ENCODE peak calls at places on chromosomes 5 and 9, in eight cellular contexts. B is heart left ventricle, P is tibial nerve, A is transverse colon, O is thyroid gland, S is stomach, E is breast epithelium, L is upper lobe of left lung. R is an unnamed sample.

GRCh38 chr9:111658943-111659342 is 2.5 kb upstream of the GNG10 start:
- DNase-seq in E (no peak), P (no peak), B (no peak), O (no peak), L (no peak), A (peak), S (no peak), R (no peak)

GRCh38 chr5:95471922-95472321 is 80.8 kb downstream of the FAM81B start:
- DNase-seq in B (no peak), O (no peak), A (no peak), P (no peak), S (no peak), L (no peak), E (no peak), R (no peak)

GRCh38 chr5:66872688-66873333 is 276.6 kb downstream of the MAST4 start:
- DNase-seq in L (no peak), S (no peak), E (no peak), P (no peak), A (no peak), B (no peak), O (no peak), R (no peak)

GRCh38 chr9:33374190-33374589 is 28.2 kb downstream of the AQP7 start:
- DNase-seq in B (no peak), S (no peak), O (no peak), L (no peak), E (no peak), A (no peak), P (no peak), R (no peak)

GRCh38 chr9:31185831-31186230 is 1198.6 kb upstream of the ACO1 start:
- DNase-seq in A (no peak), L (no peak), E (no peak), B (no peak), P (no peak), S (no peak), O (no peak), R (no peak)

GRCh38 chr5:35089688-35090314 is 42.1 kb upstream of the AGXT2 start:
- DNase-seq in B (peak), L (no peak), S (peak), A (peak), O (peak), P (peak), E (peak), R (peak)

GRCh38 chr9:2701070-2701469 is 16.2 kb upstream of the KCNV2 start:
- DNase-seq in E (no peak), S (no peak), L (no peak), O (no peak), P (no peak), B (no peak), A (no peak), R (no peak)

GRCh38 chr5:84480873-84481637 is 96.4 kb upstream of the EDIL3 start:
- DNase-seq in B (no peak), P (no peak), A (no peak), L (no peak), E (no peak), O (no peak), S (no peak), R (no peak)

GRCh38 chr5:76331139-76331538 is 71.9 kb upstream of the IQGAP2 start:
- DNase-seq in L (no peak), E (no peak), S (no peak), A (no peak), O (no peak), B (no peak), P (no peak), R (no peak)

GRCh38 chr5:117473075-117473595 is 898.5 kb upstream of the SEMA6A start:
- DNase-seq in E (no peak), O (no peak), P (no peak), L (no peak), S (no peak), B (no peak), A (no peak), R (no peak)

GRCh38 chr5:75234251-75234650 is 2.4 kb downstream of the ANKRD31 start:
- DNase-seq in L (no peak), P (no peak), E (no peak), O (no peak), A (no peak), B (no peak), S (no peak), R (no peak)

GRCh38 chr9:95336281-95336680 is 18.8 kb upstream of the FANCC start:
- DNase-seq in B (no peak), O (peak), E (no peak), A (no peak), P (no peak), S (no peak), L (no peak), R (no peak)

GRCh38 chr9:126620478-126620877 is 6.8 kb downstream of the LMX1B start:
- DNase-seq in O (no peak), P (no peak), L (no peak), A (no peak), S (no peak), E (no peak), B (no peak), R (no peak)

GRCh38 chr5:23466401-23466886 is 41.0 kb upstream of the PRDM9 start:
- DNase-seq in A (no peak), O (no peak), B (no peak), S (no peak), E (no peak), P (no peak), L (no peak), R (no peak)

GRCh38 chr5:141862936-141863543 is 15.2 kb downstream of the PCDH1 start:
- DNase-seq in B (no peak), E (no peak), L (peak), O (no peak), S (no peak), A (no peak), P (no peak), R (no peak)

GRCh38 chr5:10091701-10092100 is 158.0 kb downstream of the ATPSCKMT start:
- DNase-seq in S (no peak), P (no peak), E (no peak), B (no peak), O (no peak), A (no peak), L (no peak), R (no peak)

GRCh38 chr9:7794196-7794595 is 5.4 kb downstream of the DMAC1 start:
- DNase-seq in E (no peak), P (no peak), A (no peak), L (no peak), S (no peak), B (no peak), O (no peak), R (no peak)

GRCh38 chr9:3906437-3907213 is 380.8 kb upstream of the RFX3 start:
- DNase-seq in P (no peak), L (no peak), E (peak), S (no peak), A (no peak), B (no peak), O (no peak), R (peak)

GRCh38 chr5:60945760-60946253 is 802 bp downstream of the NDUFAF2 start:
- DNase-seq in S (peak), E (no peak), P (peak), B (peak), A (no peak), O (no peak), L (peak), R (no peak)

GRCh38 chr5:60943624-60944023 is 1.2 kb downstream of the ERCC8 start:
- DNase-seq in B (no peak), P (no peak), E (no peak), O (no peak), A (no peak), L (no peak), S (no peak), R (no peak)

GRCh38 chr5:60948738-60949137 is 3.7 kb downstream of the NDUFAF2 start:
- DNase-seq in L (no peak), P (no peak), E (no peak), B (no peak), O (no peak), A (no peak), S (no peak), R (no peak)

GRCh38 chr5:60944904-60945759 is at the start of the genes ERCC8 and NDUFAF2:
- DNase-seq in P (peak), E (peak), B (peak), O (peak), L (peak), A (peak), S (peak), R (peak)
- TF ChIP-seq POLR2A in P (peak), E (peak), B (no peak), O (no peak), L (no peak), A (peak), S (no peak), R (peak)

DNA sequence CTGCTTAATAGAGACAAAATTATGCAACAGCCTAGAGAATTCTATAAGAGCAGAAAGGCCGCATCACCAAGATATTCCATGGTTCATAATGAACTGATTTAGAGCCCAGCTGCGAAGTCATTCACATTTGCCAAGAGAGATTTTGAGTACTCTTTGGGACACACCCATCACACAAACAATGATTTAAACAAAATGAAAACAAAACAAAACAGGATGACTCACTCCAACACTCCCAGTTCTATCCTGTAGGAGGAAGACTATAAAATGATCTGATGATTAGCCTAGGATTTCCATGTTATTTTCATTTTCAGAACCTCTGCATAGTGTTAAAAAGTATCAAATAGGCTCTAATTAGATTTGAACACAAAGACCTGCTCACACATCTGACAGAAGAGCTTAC is 145.8 kb upstream of the GNA14 start:
- DNase-seq in B (no peak), O (no peak), A (no peak), S (no peak), E (no peak), L (no peak), P (no peak), R (no peak)
- TF ChIP-seq CTCF in B (no peak), O (no peak), A (no peak), S (no peak), E (peak), L (peak), P (peak), R (peak)

DNA sequence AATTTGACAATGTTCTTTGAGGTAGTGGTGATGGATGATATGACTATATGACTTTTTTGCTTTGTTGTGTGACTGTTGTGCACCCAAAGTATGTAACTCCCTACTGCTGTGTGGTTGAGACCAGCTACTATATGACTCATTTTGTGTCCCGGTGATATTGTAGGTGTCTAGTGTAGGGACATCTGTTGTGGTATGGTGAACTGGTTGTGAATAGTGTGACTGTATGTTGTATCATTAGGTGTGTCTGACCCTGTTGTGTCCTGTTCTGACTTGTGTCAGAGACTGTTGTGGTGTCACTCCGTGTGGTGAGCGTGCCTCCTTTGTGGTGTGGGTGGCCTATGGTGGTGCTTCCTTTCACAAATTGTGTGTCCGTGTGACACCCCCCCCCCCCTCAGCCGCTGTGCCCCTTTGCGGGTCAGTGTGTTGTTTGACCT is 11.2 kb upstream of the CXXC5 start:
- DNase-seq in O (no peak), L (no peak), B (no peak), E (no peak), S (no peak), A (no peak), P (no peak), R (no peak)
- TF ChIP-seq POLR2A in O (no peak), L (no peak), B (no peak), E (no peak), S (no peak), A (no peak), P (no peak), R (no peak)

GRCh38 chr5:126497506-126497905 is 74.3 kb downstream of the GRAMD2B start:
- DNase-seq in E (no peak), P (no peak), A (no peak), O (no peak), S (no peak), L (no peak), B (no peak), R (no peak)

GRCh38 chr5:126490167-126490937 is 67.1 kb downstream of the GRAMD2B start:
- DNase-seq in L (no peak), S (no peak), B (no peak), E (peak), O (no peak), A (no peak), P (peak), R (no peak)

GRCh38 chr5:126488362-126489065 is 65.3 kb downstream of the GRAMD2B start:
- DNase-seq in O (no peak), L (no peak), B (no peak), E (no peak), P (no peak), S (no peak), A (no peak), R (no peak)

GRCh38 chr5:126494393-126494792 is 71.2 kb downstream of the GRAMD2B start:
- DNase-seq in P (no peak), O (no peak), A (no peak), L (no peak), E (no peak), S (no peak), B (no peak), R (no peak)

DNA sequence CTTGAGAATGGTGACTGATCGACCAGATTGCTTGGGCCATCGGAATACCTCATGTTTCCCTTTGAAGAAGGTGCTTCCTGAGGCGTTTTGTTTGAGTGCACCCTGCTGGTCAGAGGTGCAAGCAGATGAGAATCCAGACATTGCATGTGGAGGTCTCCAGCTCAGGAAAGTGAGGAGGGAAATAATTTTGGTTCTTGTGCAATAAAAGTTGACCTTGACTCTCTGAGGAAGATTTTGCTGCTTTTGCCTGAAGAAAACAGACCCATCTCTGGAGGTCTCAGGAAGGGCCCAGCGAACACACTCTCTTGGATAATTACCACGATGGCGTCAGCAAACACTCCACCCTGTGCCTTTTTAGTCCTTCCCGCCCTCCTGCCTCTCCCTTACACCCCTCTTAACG is 69.7 kb downstream of the GRAMD2B start:
- DNase-seq in L (no peak), E (no peak), B (no peak), A (no peak), S (no peak), O (no peak), P (no peak), R (peak)
- TF ChIP-seq CTCF in L (no peak), E (no peak), B (no peak), A (peak), S (no peak), O (peak), P (no peak), R (peak)

GRCh38 chr9:94256007-94256406 is 3.1 kb upstream of the ZNF169 start:
- DNase-seq in B (no peak), E (no peak), O (no peak), P (no peak), L (no peak), S (no peak), A (no peak), R (no peak)

GRCh38 chr9:94259077-94259847 is at the start of gene ZNF169:
- DNase-seq in B (peak), S (peak), E (peak), A (peak), P (peak), O (peak), L (peak), R (peak)
- TF ChIP-seq POLR2A in B (no peak), S (peak), E (no peak), A (peak), P (peak), O (no peak), L (no peak), R (peak)

GRCh38 chr5:51347704-51348103 is 35.5 kb upstream of the ISL1 start:
- DNase-seq in O (no peak), P (no peak), L (no peak), S (no peak), A (no peak), B (no peak), E (no peak), R (no peak)
- TF ChIP-seq CTCF in O (no peak), P (no peak), L (no peak), S (no peak), A (peak), B (no peak), E (no peak), R (no peak)

GRCh38 chr9:136363606-136364368 is at the start of gene DNLZ:
- DNase-seq in S (peak), L (peak), P (peak), O (peak), B (peak), A (peak), E (peak), R (peak)
- TF ChIP-seq POLR2A in S (no peak), L (no peak), P (peak), O (no peak), B (no peak), A (no peak), E (no peak), R (no peak)

DNA sequence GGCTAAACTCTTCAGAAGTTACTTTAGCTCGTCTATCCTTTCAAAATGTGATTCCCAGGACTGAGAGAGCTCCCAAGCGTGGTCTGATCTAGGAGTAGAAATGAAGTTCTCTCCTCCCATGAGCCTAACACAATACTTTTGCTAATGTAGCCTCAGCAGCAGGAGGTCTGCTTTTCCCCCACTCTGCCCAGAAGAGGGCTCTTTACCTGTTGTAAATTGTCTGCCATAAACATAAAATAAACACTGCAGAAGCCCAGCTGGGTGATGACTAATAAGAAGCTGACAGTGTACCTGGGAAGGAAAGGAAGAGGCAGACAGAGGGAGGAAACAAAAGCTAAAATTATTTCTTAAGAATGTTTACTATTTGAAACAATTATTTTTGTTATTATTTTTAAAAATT is 15.4 kb downstream of the SLC36A3 start:
- DNase-seq in A (no peak), S (no peak), L (no peak), O (no peak), P (no peak), B (no peak), E (no peak), R (no peak)
- TF ChIP-seq CTCF in A (no peak), S (no peak), L (no peak), O (no peak), P (no peak), B (no peak), E (no peak), R (no peak)

DNA sequence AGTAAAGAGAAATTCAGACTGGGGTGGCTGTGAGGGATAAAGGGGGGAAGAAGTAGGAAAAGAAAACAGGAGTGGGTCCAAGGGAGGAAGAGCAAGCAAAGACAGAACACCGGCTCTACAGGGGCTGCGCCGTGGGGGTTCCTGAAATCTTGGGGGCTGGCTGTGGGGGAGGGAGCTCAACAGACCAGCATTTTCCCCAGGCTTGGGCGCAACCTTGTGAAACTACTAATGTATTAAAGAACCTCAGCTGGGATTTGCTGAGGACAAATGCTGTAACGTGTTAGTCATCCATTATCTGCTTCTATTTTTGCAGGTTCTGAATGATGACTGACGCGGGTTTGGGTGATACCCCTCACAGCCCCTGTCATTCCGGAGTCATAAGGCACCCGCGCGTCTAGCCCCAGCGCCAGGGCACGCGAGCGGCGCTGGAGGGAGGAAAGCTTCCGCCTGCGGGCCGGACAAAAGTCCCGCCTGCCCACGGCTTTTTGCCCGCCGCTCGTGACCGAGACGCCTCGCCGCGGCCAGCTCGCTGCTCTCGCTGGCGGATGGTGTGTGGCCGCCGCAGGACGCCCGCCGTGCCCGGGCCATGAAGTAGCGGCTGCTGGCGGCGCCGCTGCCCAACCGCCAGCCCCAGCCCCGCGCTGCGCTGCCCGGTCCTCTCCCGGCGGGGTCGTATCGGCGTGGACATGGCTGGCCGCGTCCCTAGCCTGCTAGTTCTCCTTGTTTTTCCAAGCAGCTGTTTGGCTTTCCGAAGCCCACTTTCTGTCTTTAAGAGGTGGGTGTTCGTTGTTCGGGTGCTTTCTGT is 110.6 kb downstream of the PAM start:
- DNase-seq in A (peak), B (peak), O (peak), E (no peak), P (peak), S (peak), L (peak), R (peak)
- TF ChIP-seq POLR2A in A (no peak), B (no peak), O (no peak), E (no peak), P (peak), S (no peak), L (no peak), R (peak)